ENCODE peak calls at places on chromosome 1, in six cellular contexts. T is anterior cingulate cortex, X is HTR-8/SVneo, Q is body of pancreas, W is esophagus squamous epithelium, U is T-helper 1 cell. H is an unnamed sample.

GRCh38 chr1:31815752-31816484 is at the start of gene SPOCD1:
- DNase-seq in Q (peak; percentile 81), W (peak; percentile 23), T (no peak), U (peak; percentile 75), X (peak; percentile 67), H (peak; percentile 90)

GRCh38 chr1:211474426-211474825 is 17.5 kb downstream of the RD3 start:
- DNase-seq in W (no peak), Q (peak; percentile 52), T (no peak), U (no peak), X (no peak), H (no peak)

GRCh38 chr1:2412773-2413494 is 570 bp upstream of the PEX10 start:
- DNase-seq in T (no peak), U (no peak), W (no peak), X (no peak), Q (peak; percentile 39), H (peak; percentile 28)

GRCh38 chr1:153651771-153652170 is 6.7 kb upstream of the SNAPIN start:
- DNase-seq in X (no peak), Q (no peak), U (no peak), T (no peak), W (no peak), H (no peak)

GRCh38 chr1:54287821-54288220 is 87.9 kb downstream of the MRPL37 start:
- DNase-seq in U (no peak), T (no peak), Q (no peak), X (no peak), W (no peak), H (no peak)

GRCh38 chr1:100523038-100523649 is 14.8 kb upstream of the GPR88 start:
- DNase-seq in U (no peak), X (no peak), T (no peak), Q (no peak), W (no peak), H (no peak)

GRCh38 chr1:117022089-117022488 is 20.5 kb downstream of the CD101 start:
- DNase-seq in W (no peak), Q (no peak), X (no peak), T (no peak), U (no peak), H (no peak)

GRCh38 chr1:98662354-98662665 is 789 bp downstream of the SNX7 start:
- DNase-seq in T (no peak), W (no peak), Q (no peak), X (peak; percentile 20), U (no peak), H (no peak)

GRCh38 chr1:70459502-70460225 is 48.6 kb downstream of the CTH start:
- DNase-seq in X (no peak), T (no peak), Q (no peak), W (no peak), U (no peak), H (no peak)

GRCh38 chr1:1599030-1599916 is 662 bp downstream of the FNDC10 start:
- DNase-seq in T (no peak), X (no peak), Q (no peak), W (no peak), U (peak; percentile 35), H (peak; percentile 55)

GRCh38 chr1:8412183-8412831 is 94.4 kb downstream of the SLC45A1 start:
- DNase-seq in Q (no peak), U (no peak), X (peak; percentile 41), T (no peak), W (no peak), H (no peak)

H was measured in activated CD4-positive, alpha-beta memory T cell treated with anti-CD3 and anti-CD28 coated beads, Interleukin-2, amount 10 ng/mL, durations not matched to agents 7 days and 5 days.